ENCODE peak calls at places on chromosomes 16 and 17, in ten cellular contexts. Q, M, Z, A, K, J, H, W, P and F are unnamed samples.

GRCh38 chr17:77451271-77451893 is 310.6 kb downstream of the SEC14L1 start:
- DNase-seq in K (peak), A (peak), H (peak), Z (peak), M (peak), J (peak), P (peak), Q (peak), W (peak), F (peak)

GRCh38 chr17:39553326-39553945 is 54.3 kb downstream of the NEUROD2 start:
- DNase-seq in M (no peak), J (no peak), P (no peak), Z (no peak), Q (peak), W (no peak), A (no peak), H (no peak), K (peak), F (no peak)

GRCh38 chr17:35390663-35391062 is 17.2 kb upstream of the SLFN11 start:
- DNase-seq in J (no peak), P (no peak), Q (peak), H (no peak), K (no peak), M (no peak), A (no peak), W (no peak), Z (no peak), F (no peak)

GRCh38 chr17:3870871-3871306 is 22.0 kb downstream of the CAMKK1 start:
- DNase-seq in Q (peak), M (no peak), H (no peak), P (peak), A (no peak), Z (no peak), K (no peak), J (no peak), W (peak), F (no peak)

GRCh38 chr16:48432136-48432535 is 46.9 kb upstream of the SIAH1 start:
- DNase-seq in H (no peak), Z (no peak), P (no peak), Q (no peak), A (no peak), K (no peak), W (no peak), J (no peak), M (no peak), F (no peak)

GRCh38 chr16:19228575-19228974 is 57.0 kb upstream of the CLEC19A start:
- DNase-seq in M (no peak), A (no peak), H (no peak), K (no peak), Q (no peak), P (no peak), W (no peak), Z (no peak), J (no peak), F (no peak)

GRCh38 chr16:82769845-82770244 is 143.1 kb downstream of the CDH13 start:
- DNase-seq in Z (peak), H (no peak), J (no peak), A (no peak), Q (no peak), P (no peak), K (no peak), W (no peak), M (no peak), F (no peak)

GRCh38 chr17:7929158-7930029 is at the start of gene KCNAB3:
- DNase-seq in Q (peak), W (no peak), K (peak), Z (no peak), M (peak), P (no peak), A (no peak), J (peak), H (peak), F (no peak)

GRCh38 chr17:41589301-41589700 is 2.6 kb upstream of the KRT14 start:
- DNase-seq in A (peak), P (no peak), Q (no peak), Z (no peak), H (no peak), M (no peak), J (no peak), K (no peak), W (no peak), F (no peak)

GRCh38 chr17:80768936-80769335 is 222.7 kb upstream of the CHMP6 start:
- DNase-seq in J (no peak), Q (no peak), Z (no peak), M (no peak), P (no peak), A (no peak), H (no peak), W (no peak), K (no peak), F (no peak)

GRCh38 chr17:78313735-78314648 is 45.9 kb downstream of the SOCS3 start:
- DNase-seq in W (peak), A (peak), Z (no peak), K (peak), P (peak), J (peak), H (peak), M (peak), Q (peak), F (no peak)

GRCh38 chr17:75637143-75637538 is 3.9 kb downstream of the SMIM5 start:
- DNase-seq in Z (no peak), W (no peak), K (no peak), H (no peak), A (no peak), Q (no peak), M (no peak), J (no peak), P (no peak), F (peak)

GRCh38 chr16:12239226-12239625 is 262.7 kb downstream of the SNX29 start:
- DNase-seq in Z (no peak), Q (no peak), M (no peak), P (no peak), W (no peak), H (no peak), A (no peak), K (no peak), J (no peak), F (peak)
- H3K27ac ChIP-seq in Z (no peak), Q (no peak), M (no peak), P (no peak), W (no peak), H (no peak), A (no peak), K (no peak), J (no peak), F (no peak)

DNA sequence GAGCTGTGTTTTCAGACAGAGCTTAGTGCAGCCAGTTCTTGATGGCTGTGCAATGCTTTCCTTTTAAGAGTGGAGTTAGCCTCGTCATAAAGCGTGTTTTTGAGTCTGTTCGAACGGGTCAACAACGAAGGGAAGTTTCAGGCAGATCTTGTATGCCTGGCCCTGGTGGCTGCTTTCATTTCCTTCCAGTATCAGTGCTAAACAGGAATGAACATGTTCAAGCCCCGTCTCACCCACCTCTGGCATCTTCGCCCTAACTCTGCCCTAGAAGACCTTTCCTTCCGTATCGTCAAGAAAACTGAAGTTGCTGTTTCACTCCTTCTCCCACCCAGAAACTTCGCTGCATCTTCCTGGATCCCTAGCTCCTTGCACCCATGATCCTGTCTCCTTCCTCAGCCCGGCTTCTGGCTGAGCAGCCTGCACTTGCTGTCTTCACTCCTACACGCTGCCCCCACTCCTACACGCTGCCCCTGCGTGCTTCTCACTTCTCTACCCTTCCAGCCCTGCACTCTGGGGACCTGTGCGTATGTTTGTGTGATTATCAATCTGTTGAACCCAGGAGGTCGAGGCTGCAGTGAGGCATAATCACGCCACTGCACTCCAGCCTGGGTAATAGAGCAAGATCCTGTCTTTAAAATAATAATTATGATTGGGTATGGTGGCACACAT is 55.3 kb downstream of the USP10 start:
- DNase-seq in A (no peak), P (no peak), H (no peak), M (no peak), K (peak), W (no peak), Q (no peak), J (no peak), Z (no peak), F (no peak)
- H3K27ac ChIP-seq in A (no peak), P (no peak), H (peak), M (no peak), K (peak), W (no peak), Q (no peak), J (peak), Z (no peak), F (no peak)

GRCh38 chr16:13995194-13995593 is 75.2 kb downstream of the ERCC4 start:
- DNase-seq in K (no peak), M (no peak), W (no peak), J (no peak), Q (no peak), H (no peak), A (no peak), P (no peak), Z (no peak), F (no peak)
- H3K27ac ChIP-seq in K (no peak), M (no peak), W (no peak), J (no peak), Q (no peak), H (no peak), A (no peak), P (no peak), Z (no peak), F (no peak)

GRCh38 chr16:27999687-28000086 is 63.8 kb downstream of the GSG1L start:
- DNase-seq in H (no peak), J (no peak), A (no peak), W (no peak), Z (no peak), K (peak), P (no peak), Q (no peak), M (no peak), F (no peak)

GRCh38 chr16:27993587-27993986 is 69.9 kb downstream of the GSG1L start:
- DNase-seq in J (no peak), Q (no peak), A (no peak), P (no peak), W (no peak), M (peak), Z (no peak), H (no peak), K (no peak), F (no peak)

GRCh38 chr16:27995378-27995777 is 68.1 kb downstream of the GSG1L start:
- DNase-seq in J (no peak), A (no peak), P (no peak), W (no peak), Z (no peak), Q (no peak), M (no peak), H (no peak), K (no peak), F (no peak)

GRCh38 chr16:27991876-27992275 is 71.6 kb downstream of the GSG1L start:
- DNase-seq in J (no peak), Q (no peak), K (no peak), W (no peak), P (no peak), A (no peak), M (peak), H (no peak), Z (no peak), F (no peak)

GRCh38 chr16:27994686-27995085 is 68.8 kb downstream of the GSG1L start:
- DNase-seq in A (no peak), M (no peak), W (no peak), Z (no peak), K (no peak), H (no peak), Q (no peak), J (no peak), P (no peak), F (no peak)
- H3K27ac ChIP-seq in A (no peak), M (no peak), W (no peak), Z (no peak), K (no peak), H (no peak), Q (no peak), J (no peak), P (no peak), F (no peak)